ENCODE peak calls at places on chromosome 11, in seven cellular contexts. J is mesendoderm, R is HCT116, K is IMR-90, W is colonic mucosa, F is MM.1S, I is GM12878. Z is an unnamed sample.

GRCh38 chr11:110085255-110085838 is 7.8 kb upstream of the ZC3H12C start:
- DNase-seq in F (no peak), R (no peak), I (no peak), J (no peak), W (no peak), K (peak; percentile 66), Z (no peak)

GRCh38 chr11:107689317-107690202 is 22.3 kb downstream of the SLN start:
- DNase-seq in F (peak; percentile 71), K (peak; percentile 51), R (peak; percentile 54), I (no peak), W (peak; percentile 72), J (peak; percentile 64), Z (peak; percentile 89)

GRCh38 chr11:66607126-66607834 is 9.2 kb upstream of the RBM14 start:
- DNase-seq in F (no peak), W (peak; percentile 89), J (no peak), K (peak; percentile 48), I (no peak), R (no peak), Z (no peak)

GRCh38 chr11:78381867-78382266 is 35.8 kb downstream of the GAB2 start:
- DNase-seq in R (no peak), I (no peak), J (no peak), W (no peak), K (no peak), F (no peak), Z (no peak)

GRCh38 chr11:120022617-120023016 is 115.3 kb downstream of the TRIM29 start:
- DNase-seq in K (no peak), R (no peak), F (no peak), J (no peak), W (no peak), I (no peak), Z (no peak)

GRCh38 chr11:28618426-28618825 is 510.2 kb downstream of the METTL15 start:
- DNase-seq in R (no peak), I (no peak), K (peak; percentile 33), F (no peak), W (no peak), J (no peak), Z (no peak)

GRCh38 chr11:2593393-2593950 is 106.3 kb downstream of the KCNQ1OT1 start:
- DNase-seq in K (no peak), J (no peak), W (no peak), I (no peak), F (no peak), R (no peak), Z (no peak)

GRCh38 chr11:10019906-10020682 is 273.9 kb downstream of the SBF2 start:
- DNase-seq in F (no peak), J (no peak), I (no peak), K (no peak), R (no peak), W (peak; percentile 64), Z (no peak)

GRCh38 chr11:62388999-62389398 is 29.8 kb upstream of the SCGB1A1 start:
- DNase-seq in R (no peak), F (no peak), K (no peak), W (no peak), J (no peak), I (no peak), Z (no peak)

GRCh38 chr11:130109441-130109840 is 39.7 kb downstream of the APLP2 start:
- DNase-seq in W (no peak), J (no peak), R (no peak), I (no peak), F (no peak), K (no peak), Z (no peak)

GRCh38 chr11:127000291-127000968 is at the start of gene KIRREL3:
- DNase-seq in K (peak; percentile 40), J (peak; percentile 48), W (no peak), I (no peak), R (no peak), F (no peak), Z (peak; percentile 69)

GRCh38 chr11:28010001-28010400 is 98.0 kb downstream of the KIF18A start:
- DNase-seq in I (no peak), R (no peak), K (no peak), F (no peak), W (no peak), J (no peak), Z (no peak)

GRCh38 chr11:46391578-46392420 is at the start of gene CHRM4:
- DNase-seq in R (no peak), F (no peak), J (peak; percentile 52), K (peak; percentile 45), W (no peak), I (no peak), Z (peak; percentile 85)

GRCh38 chr11:65291613-65292012 is 23.1 kb upstream of the CDC42EP2 start:
- DNase-seq in W (no peak), I (no peak), K (peak; percentile 80), J (peak; percentile 30), R (no peak), F (no peak), Z (no peak)

GRCh38 chr11:130727715-130728114 is 188.6 kb downstream of the SNX19 start:
- DNase-seq in J (no peak), F (no peak), R (no peak), K (no peak), W (no peak), I (no peak), Z (peak; percentile 37)

GRCh38 chr11:32297629-32298028 is 137.7 kb downstream of the WT1 start:
- DNase-seq in K (peak; percentile 36), F (peak; percentile 49), J (no peak), R (peak; percentile 31), W (no peak), I (no peak), Z (no peak)

GRCh38 chr11:45610627-45611026 is 54.8 kb downstream of the CHST1 start:
- DNase-seq in I (no peak), F (no peak), W (no peak), R (no peak), J (no peak), K (no peak), Z (peak; percentile 22)

GRCh38 chr11:12074529-12075195 is 35.7 kb upstream of the MICAL2 start:
- DNase-seq in F (no peak), I (no peak), W (no peak), K (no peak), J (no peak), R (no peak), Z (no peak)

GRCh38 chr11:12077535-12078280 is 32.7 kb upstream of the MICAL2 start:
- DNase-seq in F (no peak), J (no peak), W (no peak), R (no peak), K (peak; percentile 81), I (no peak), Z (no peak)

GRCh38 chr11:12075822-12076821 is 34.3 kb upstream of the MICAL2 start:
- DNase-seq in I (no peak), F (no peak), W (no peak), K (peak; percentile 100), R (no peak), J (no peak), Z (no peak)

GRCh38 chr11:12075291-12075690 is 35.1 kb upstream of the MICAL2 start:
- DNase-seq in K (no peak), J (no peak), I (no peak), W (no peak), R (no peak), F (no peak), Z (no peak)

GRCh38 chr11:12076840-12077534 is 33.4 kb upstream of the MICAL2 start:
- DNase-seq in K (no peak), R (no peak), F (no peak), W (no peak), J (no peak), I (no peak), Z (no peak)
- H3K9ac ChIP-seq in K (peak overlapping the region; percentile 25), R (no peak overlapping the region), F (no peak overlapping the region), W (no peak overlapping the region), J (no peak overlapping the region), I (no peak overlapping the region), Z (no peak overlapping the region)

GRCh38 chr11:69487849-69488542 is 6.5 kb downstream of the LINC01488 start:
- DNase-seq in W (no peak), J (no peak), I (no peak), F (no peak), R (no peak), K (no peak), Z (no peak)
- H3K9ac ChIP-seq in W (no peak overlapping the region), J (no peak overlapping the region), I (no peak overlapping the region), F (no peak overlapping the region), R (no peak overlapping the region), K (no peak overlapping the region), Z (no peak overlapping the region)

GRCh38 chr11:71843858-71844257 is 10.9 kb downstream of the DEFB108B start:
- DNase-seq in R (no peak), K (no peak), I (no peak), W (no peak), F (no peak), J (peak; percentile 25), Z (peak; percentile 82)
- H3K9ac ChIP-seq in R (no peak overlapping the region), K (no peak overlapping the region), I (no peak overlapping the region), W (no peak overlapping the region), F (no peak overlapping the region), J (no peak overlapping the region), Z (no peak overlapping the region)

GRCh38 chr11:131913267-131913666 is 542.9 kb downstream of the NTM start:
- DNase-seq in J (no peak), R (no peak), W (no peak), I (no peak), K (peak; percentile 40), F (no peak), Z (no peak)

GRCh38 chr11:131909426-131910200 is 539.2 kb downstream of the NTM start:
- DNase-seq in K (peak; percentile 35), I (no peak), F (no peak), R (no peak), J (peak; percentile 18), W (no peak), Z (peak; percentile 45)

GRCh38 chr11:131912127-131912526 is 541.7 kb downstream of the NTM start:
- DNase-seq in K (no peak), J (no peak), R (no peak), F (no peak), I (no peak), W (no peak), Z (no peak)

GRCh38 chr11:131908316-131908715 is 537.9 kb downstream of the NTM start:
- DNase-seq in W (no peak), I (no peak), R (no peak), J (no peak), F (no peak), K (no peak), Z (no peak)

DNA sequence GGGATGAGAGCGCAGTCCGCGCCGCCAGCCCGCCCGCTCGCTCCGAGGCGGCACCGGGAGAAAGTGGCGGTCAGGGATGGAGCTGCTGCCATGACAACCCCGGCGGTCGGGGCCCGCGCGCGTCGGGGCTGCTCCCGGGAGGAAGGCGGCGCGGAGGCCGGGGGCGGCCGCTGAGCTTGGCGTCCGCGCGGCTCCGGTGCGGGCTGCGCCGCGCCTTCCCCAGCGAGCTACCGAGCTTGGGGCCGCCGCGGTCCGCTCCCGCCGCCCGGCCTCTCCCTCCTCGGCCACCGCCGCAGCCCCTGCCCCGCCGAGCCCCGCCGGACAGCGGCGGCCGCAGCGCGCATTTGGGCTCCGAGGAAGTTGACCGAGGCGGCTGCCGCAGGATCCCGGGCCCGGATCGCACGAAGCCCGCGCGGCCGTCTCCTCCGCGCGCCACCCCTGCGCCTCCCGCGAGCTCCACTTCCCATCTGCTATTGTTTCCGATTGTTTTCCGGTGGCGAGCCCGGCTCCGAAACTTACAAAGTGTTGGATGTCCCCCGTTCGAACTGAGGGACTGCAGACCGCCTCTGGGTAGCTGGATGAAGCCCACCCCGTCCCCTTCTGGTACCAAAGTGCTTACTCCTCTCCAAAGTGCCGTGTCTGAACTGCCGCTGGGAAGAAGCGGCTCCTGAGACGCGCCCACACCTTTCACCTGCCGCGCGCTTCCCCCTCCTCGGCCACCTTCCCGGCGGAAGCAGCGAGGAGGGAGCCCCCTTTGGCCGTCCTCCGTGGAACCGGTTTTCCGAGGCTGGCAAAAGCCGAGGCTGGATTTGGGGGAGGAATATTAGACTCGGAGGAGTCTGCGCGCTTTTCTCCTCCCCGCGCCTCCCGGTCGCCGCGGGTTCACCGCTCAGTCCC is 540.3 kb downstream of the NTM start:
- DNase-seq in W (no peak), I (no peak), J (peak; percentile 63), F (no peak), R (no peak), K (peak; percentile 43), Z (peak; percentile 81)
- H3K9ac ChIP-seq in W (no peak overlapping the region), I (no peak overlapping the region), J (peak overlapping the region; percentile 66), F (no peak overlapping the region), R (no peak overlapping the region), K (peak overlapping the region; percentile 52), Z (no peak overlapping the region)

Z was measured in endodermal cell.